ENCODE peak calls at places on chromosomes 12 and 14, in six cellular contexts. C is suprapubic skin, U is HepG2, D is GM23248, X is ovary, Q is thyroid gland. G is an unnamed sample. For H3K4me1 and H3K27me3, the result is how much of the 10 kb centered on the place peaks cover.

GRCh38 chr12:112261559-112261958 is 120.7 kb downstream of the HECTD4 start:
- DNase-seq in C (no peak), U (peak), D (no peak), X (no peak), Q (no peak), G (no peak)

GRCh38 chr14:104824353-104824997 is 23.6 kb downstream of the ZBTB42 start:
- DNase-seq in C (no peak), U (no peak), D (no peak), X (no peak), Q (no peak), G (no peak)

GRCh38 chr12:122880668-122881067 is 15.3 kb downstream of the VPS37B start:
- DNase-seq in C (no peak), U (peak), D (peak), X (no peak), Q (no peak), G (no peak)

GRCh38 chr12:14910090-14910915 is 24.6 kb upstream of the MGP start:
- DNase-seq in C (no peak), U (no peak), D (peak), X (no peak), Q (no peak), G (no peak)

GRCh38 chr12:14307004-14307403 is 58.5 kb upstream of the ATF7IP start:
- DNase-seq in C (no peak), U (no peak), D (no peak), X (no peak), Q (no peak), G (no peak)

GRCh38 chr12:120735181-120735580 is 9.6 kb downstream of the ACADS start:
- DNase-seq in C (no peak), U (no peak), D (no peak), X (no peak), Q (no peak), G (no peak)

GRCh38 chr12:574475-575128 is 88.6 kb downstream of the NINJ2 start:
- DNase-seq in C (no peak), U (peak), D (peak), X (no peak), Q (no peak), G (no peak)

GRCh38 chr12:53025250-53025649 is 19.0 kb downstream of the EIF4B start:
- DNase-seq in C (no peak), U (no peak), D (no peak), X (no peak), Q (no peak), G (no peak)

GRCh38 chr12:110269622-110270124 is 11.4 kb upstream of the ATP2A2 start:
- DNase-seq in C (no peak), U (no peak), D (peak), X (peak), Q (no peak), G (no peak)

GRCh38 chr14:31090872-31091764 is 64.9 kb upstream of the STRN3 start:
- DNase-seq in C (no peak), U (peak), D (peak), X (no peak), Q (peak), G (no peak)

GRCh38 chr14:101351769-101352168 is 209.5 kb upstream of the DIO3 start:
- DNase-seq in C (peak), U (no peak), D (no peak), X (no peak), Q (no peak), G (no peak)

GRCh38 chr12:65638324-65638723 is 186.0 kb upstream of the HMGA2 start:
- DNase-seq in C (no peak), U (no peak), D (no peak), X (no peak), Q (no peak), G (no peak)

GRCh38 chr12:6183689-6184441 is 16.3 kb upstream of the CD9 start:
- DNase-seq in C (no peak), U (peak), D (peak), X (no peak), Q (no peak), G (no peak)

GRCh38 chr12:77469614-77470333 is 360.9 kb upstream of the NAV3 start:
- DNase-seq in C (no peak), U (no peak), D (no peak), X (no peak), Q (no peak), G (no peak)

GRCh38 chr14:105859717-105860614 is 333.6 kb downstream of the TMEM121 start:
- DNase-seq in C (peak), U (no peak), D (no peak), X (peak), Q (no peak), G (peak)

GRCh38 chr14:35341454-35342159 is 49.4 kb downstream of the PSMA6 start:
- DNase-seq in C (peak), U (peak), D (peak), X (peak), Q (peak), G (peak)

GRCh38 chr12:105911966-105912365 is 226.8 kb downstream of the NUAK1 start:
- DNase-seq in C (no peak), U (no peak), D (peak), X (no peak), Q (no peak), G (no peak)

GRCh38 chr12:51888316-51889215 is 663 bp downstream of the ANKRD33 start:
- DNase-seq in C (no peak), U (no peak), D (no peak), X (no peak), Q (no peak), G (no peak)

GRCh38 chr14:57061009-57061711 is 207.5 kb downstream of the EXOC5 start:
- DNase-seq in C (no peak), U (no peak), D (no peak), X (no peak), Q (no peak), G (no peak)
- H3K4me1 ChIP-seq in C (under half), U (under half), D (under half), X (under half), Q (under half), G (under half)

GRCh38 chr14:98816718-98817117 is 455.3 kb downstream of the BCL11B start:
- DNase-seq in C (no peak), U (no peak), D (no peak), X (no peak), Q (no peak), G (no peak)
- H3K27me3 ChIP-seq in C (under half), U (under half), D (under half), X (under half), Q (under half), G (half or more)

GRCh38 chr14:24376448-24377070 is 8.6 kb downstream of the NFATC4 start:
- DNase-seq in C (no peak), U (no peak), D (no peak), X (no peak), Q (no peak), G (no peak)

GRCh38 chr14:24369907-24370687 is 2.1 kb downstream of the NFATC4 start:
- DNase-seq in C (no peak), U (no peak), D (peak), X (peak), Q (no peak), G (no peak)

GRCh38 chr14:24369463-24369862 is 1.5 kb downstream of the NFATC4 start:
- DNase-seq in C (no peak), U (no peak), D (no peak), X (peak), Q (no peak), G (no peak)

GRCh38 chr14:24368562-24369252 is 723 bp downstream of the NFATC4 start:
- DNase-seq in C (peak), U (no peak), D (peak), X (peak), Q (peak), G (peak)

GRCh38 chr14:24372701-24373416 is 4.9 kb downstream of the NFATC4 start:
- DNase-seq in C (no peak), U (no peak), D (no peak), X (no peak), Q (no peak), G (peak)
- H3K4me1 ChIP-seq in C (under half), U (under half), D (under half), X (under half), Q (under half), G (under half)

GRCh38 chr12:108400060-108400459 is 60.9 kb upstream of the CMKLR1 start:
- DNase-seq in C (no peak), U (no peak), D (no peak), X (no peak), Q (no peak), G (no peak)

GRCh38 chr12:108400481-108400880 is 61.4 kb upstream of the CMKLR1 start:
- DNase-seq in C (no peak), U (no peak), D (no peak), X (no peak), Q (no peak), G (no peak)

GRCh38 chr12:108400900-108401480 is 61.9 kb upstream of the CMKLR1 start:
- DNase-seq in C (no peak), U (no peak), D (no peak), X (no peak), Q (no peak), G (no peak)

GRCh38 chr12:108401964-108402363 is 62.9 kb upstream of the CMKLR1 start:
- DNase-seq in C (no peak), U (no peak), D (no peak), X (no peak), Q (no peak), G (no peak)

GRCh38 chr12:108399514-108399913 is 60.4 kb upstream of the CMKLR1 start:
- DNase-seq in C (peak), U (no peak), D (no peak), X (peak), Q (no peak), G (peak)
- H3K27me3 ChIP-seq in C (under half), U (under half), D (under half), X (under half), Q (under half), G (under half)

G was measured in left ventricle myocardium inferior.